ENCODE peak calls at places on chromosomes 3 and 15, in ten cellular contexts. W is DMS79 treated with DMSO at 0.1 percent for 48 hours; Y is RKO; Q is colonic mucosa; P is Peyer's patch; U is stimulated activated CD8-positive, alpha-beta memory T cell treated with anti-CD3 and anti-CD28 coated beads, Interleukin-4, amount 100 ng/mL, for 1 hour; T is GM19239; O is WTC11; F is renal cortical epithelial cell; G is AG09319. M is an unnamed sample.

GRCh38 chr3:105933871-105934270 is 65.1 kb upstream of the CBLB start:
- DNase-seq in W (no peak), F (no peak), Y (no peak), U (no peak), G (no peak), O (no peak), P (no peak), T (no peak), Q (no peak), M (no peak)

GRCh38 chr15:68524753-68525584 is 53.8 kb upstream of the CORO2B start:
- DNase-seq in U (no peak), T (no peak), F (peak; percentile 43), Y (no peak), P (no peak), W (no peak), G (peak; percentile 53), O (no peak), Q (no peak), M (no peak)

GRCh38 chr3:194582196-194582905 is 50.9 kb downstream of the TMEM44 start:
- DNase-seq in G (no peak), T (no peak), Y (no peak), W (no peak), F (no peak), U (no peak), Q (no peak), O (peak; percentile 24), P (no peak), M (no peak)

GRCh38 chr3:175103298-175103697 is 244.2 kb downstream of the NAALADL2 start:
- DNase-seq in G (no peak), T (no peak), F (no peak), U (no peak), P (no peak), Y (no peak), O (no peak), Q (no peak), W (no peak), M (no peak)

GRCh38 chr3:172044833-172045585 is 5.6 kb downstream of the FNDC3B start:
- DNase-seq in P (no peak), Q (no peak), O (no peak), G (no peak), U (no peak), Y (no peak), W (no peak), T (no peak), F (peak; percentile 45), M (no peak)

GRCh38 chr3:171186383-171186782 is 159.9 kb upstream of the SLC2A2 start:
- DNase-seq in G (no peak), Y (no peak), W (no peak), Q (no peak), O (no peak), P (no peak), T (no peak), U (no peak), F (peak; percentile 85), M (no peak)

GRCh38 chr3:86967062-86967461 is 23.9 kb downstream of the VGLL3 start:
- DNase-seq in P (no peak), U (no peak), T (no peak), Q (no peak), F (no peak), Y (no peak), W (no peak), G (no peak), O (no peak), M (no peak)

GRCh38 chr15:67004142-67004541 is 61.3 kb upstream of the SMAD3 start:
- DNase-seq in Y (no peak), Q (no peak), P (no peak), F (no peak), O (no peak), G (no peak), W (no peak), T (no peak), U (no peak), M (no peak)

GRCh38 chr15:39695793-39696192 is 86.8 kb downstream of the FSIP1 start:
- DNase-seq in W (no peak), U (no peak), Y (no peak), O (no peak), F (no peak), Q (no peak), G (no peak), T (no peak), P (no peak), M (no peak)

GRCh38 chr3:157444789-157445188 is 8.1 kb downstream of the PTX3 start:
- DNase-seq in P (no peak), W (no peak), F (no peak), G (no peak), T (no peak), U (no peak), O (no peak), Q (no peak), Y (no peak), M (no peak)

GRCh38 chr3:124322309-124322880 is 330.5 kb upstream of the ROPN1 start:
- DNase-seq in T (no peak), U (no peak), W (no peak), P (no peak), O (no peak), Q (no peak), F (peak; percentile 9), G (no peak), Y (no peak), M (no peak)

GRCh38 chr3:139839034-139839433 is 96.0 kb upstream of the CLSTN2 start:
- DNase-seq in Q (no peak), T (no peak), Y (no peak), W (no peak), P (no peak), F (no peak), U (no peak), O (no peak), G (no peak), M (no peak)

GRCh38 chr3:178785961-178786360 is 249.7 kb downstream of the KCNMB2 start:
- DNase-seq in P (no peak), F (peak; percentile 75), G (no peak), Q (no peak), T (no peak), O (no peak), Y (no peak), W (no peak), U (no peak), M (no peak)